ENCODE peak calls at places on chromosomes 1 and 21, in five cellular contexts. C is adipocyte, L is A549, G is AG09309, M is ovary. K is an unnamed sample.

GRCh38 chr1:151839457-151840409 is at the start of gene C2CD4D:
- DNase-seq in C (no peak), L (no peak), G (no peak), M (no peak), K (no peak)

GRCh38 chr21:44466996-44467858 is 11.9 kb downstream of the LRRC3 start:
- DNase-seq in C (no peak), L (no peak), G (no peak), M (no peak), K (no peak)

GRCh38 chr1:218498061-218498938 is 153.2 kb downstream of the TGFB2 start:
- DNase-seq in C (peak; percentile 58), L (peak; percentile 92), G (no peak), M (no peak), K (peak; percentile 81)

GRCh38 chr21:28776251-28776650 is 216.4 kb downstream of the LTN1 start:
- DNase-seq in C (no peak), L (no peak), G (peak; percentile 71), M (no peak), K (peak; percentile 82)

GRCh38 chr21:37565530-37566223 is 199.1 kb downstream of the DYRK1A start:
- DNase-seq in C (peak; percentile 17), L (peak; percentile 33), G (no peak), M (no peak), K (peak; percentile 46)

GRCh38 chr1:228810385-228810784 is 75.1 kb downstream of the RHOU start:
- DNase-seq in C (no peak), L (no peak), G (no peak), M (no peak), K (no peak)

GRCh38 chr1:94883688-94884087 is 43.2 kb downstream of the CNN3 start:
- DNase-seq in C (peak; percentile 67), L (no peak), G (no peak), M (peak; percentile 32), K (peak; percentile 87)

GRCh38 chr1:18945401-18945849 is 11.1 kb downstream of the IFFO2 start:
- DNase-seq in C (no peak), L (no peak), G (no peak), M (no peak), K (peak; percentile 56)

GRCh38 chr1:167878372-167879160 is 35.4 kb downstream of the ADCY10 start:
- DNase-seq in C (no peak), L (peak; percentile 11), G (no peak), M (no peak), K (no peak)

GRCh38 chr1:201015551-201016091 is 7.9 kb downstream of the KIF21B start:
- DNase-seq in C (no peak), L (no peak), G (no peak), M (no peak), K (no peak)

GRCh38 chr21:37383066-37383465 is 16.5 kb downstream of the DYRK1A start:
- DNase-seq in C (peak; percentile 44), L (no peak), G (no peak), M (no peak), K (no peak)

GRCh38 chr1:23430803-23431202 is 6.3 kb upstream of the TCEA3 start:
- DNase-seq in C (no peak), L (no peak), G (no peak), M (no peak), K (no peak)

GRCh38 chr1:174723815-174724214 is 275.9 kb upstream of the CACYBP start:
- DNase-seq in C (no peak), L (no peak), G (no peak), M (no peak), K (no peak)

GRCh38 chr1:40341509-40342380 is 24.7 kb upstream of the COL9A2 start:
- DNase-seq in C (peak; percentile 22), L (no peak), G (no peak), M (no peak), K (no peak)

GRCh38 chr1:82453511-82454185 is 652.9 kb downstream of the ADGRL2 start:
- DNase-seq in C (no peak), L (no peak), G (no peak), M (no peak), K (no peak)

DNA sequence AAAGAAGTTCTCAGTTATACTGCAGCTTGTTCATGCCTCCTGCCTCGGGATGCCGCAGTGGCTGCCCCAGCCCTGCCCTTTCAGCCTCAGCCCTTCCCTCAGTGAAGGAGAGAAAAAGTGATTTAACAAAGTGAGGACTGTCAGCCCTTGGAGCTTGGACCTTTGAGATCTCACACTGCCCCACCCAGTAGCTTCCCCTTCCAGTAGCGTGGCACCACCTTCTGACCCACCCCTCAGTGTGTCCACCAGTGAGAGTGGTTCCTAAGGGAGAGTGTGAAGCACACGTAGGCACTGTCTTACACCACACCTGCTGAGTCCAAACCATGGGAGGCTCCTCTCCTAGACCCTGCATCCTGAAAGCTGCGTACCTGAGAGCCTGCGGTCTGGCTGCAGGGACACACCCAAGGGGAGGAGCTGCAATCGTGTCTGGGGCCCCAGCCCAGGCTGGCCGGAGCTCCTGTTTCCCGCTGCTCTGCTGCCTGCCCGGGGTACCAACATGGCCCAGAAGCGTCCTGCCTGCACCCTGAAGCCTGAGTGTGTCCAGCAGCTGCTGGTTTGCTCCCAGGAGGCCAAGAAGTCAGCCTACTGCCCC is at the start of gene CDA:
- DNase-seq in C (no peak), L (peak; percentile 68), G (no peak), M (no peak), K (no peak)
- H3K4me3 ChIP-seq in C (peak within 1 kb of the TSS; percentile 64), L (peak within 1 kb of the TSS; percentile 50), G (no peak within 1 kb of the TSS), M (no peak within 1 kb of the TSS), K (no peak within 1 kb of the TSS)

DNA sequence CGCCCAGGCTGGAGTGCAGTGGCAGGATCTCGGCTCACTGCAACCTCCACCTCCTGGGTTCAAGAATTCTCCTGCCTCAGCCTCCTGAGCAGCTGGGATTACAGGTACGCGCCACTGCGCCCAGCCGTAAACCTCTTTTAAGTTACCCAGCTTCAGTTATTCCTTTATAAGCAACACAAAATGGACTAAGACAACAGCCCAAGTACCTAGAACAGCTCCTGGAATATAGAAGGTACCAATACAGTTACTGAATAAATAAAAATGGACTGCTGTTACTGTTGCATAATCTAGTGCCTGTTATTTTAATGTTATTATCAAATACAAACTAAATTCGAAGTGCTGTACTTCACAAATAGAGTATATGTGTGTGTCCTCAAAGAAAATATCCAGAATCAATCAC is 17.1 kb downstream of the RNF115 start:
- DNase-seq in C (no peak), L (no peak), G (no peak), M (no peak), K (no peak)
- H3K4me3 ChIP-seq in C (no peak overlapping the region), L (no peak overlapping the region), G (no peak overlapping the region), M (no peak overlapping the region), K (no peak overlapping the region)

GRCh38 chr1:93001893-93002292 is 40.6 kb upstream of the DIPK1A start:
- DNase-seq in C (no peak), L (no peak), G (no peak), M (no peak), K (no peak)
- H3K4me3 ChIP-seq in C (no peak overlapping the region), L (no peak overlapping the region), G (no peak overlapping the region), M (no peak overlapping the region), K (no peak overlapping the region)

GRCh38 chr1:2313651-2314296 is 77.6 kb downstream of the MORN1 start:
- DNase-seq in C (peak; percentile 28), L (no peak), G (no peak), M (no peak), K (no peak)
- H3K4me3 ChIP-seq in C (peak overlapping the region; percentile 62), L (peak overlapping the region; percentile 85), G (peak overlapping the region; percentile 41), M (peak overlapping the region; percentile 54), K (peak overlapping the region; percentile 26)

DNA sequence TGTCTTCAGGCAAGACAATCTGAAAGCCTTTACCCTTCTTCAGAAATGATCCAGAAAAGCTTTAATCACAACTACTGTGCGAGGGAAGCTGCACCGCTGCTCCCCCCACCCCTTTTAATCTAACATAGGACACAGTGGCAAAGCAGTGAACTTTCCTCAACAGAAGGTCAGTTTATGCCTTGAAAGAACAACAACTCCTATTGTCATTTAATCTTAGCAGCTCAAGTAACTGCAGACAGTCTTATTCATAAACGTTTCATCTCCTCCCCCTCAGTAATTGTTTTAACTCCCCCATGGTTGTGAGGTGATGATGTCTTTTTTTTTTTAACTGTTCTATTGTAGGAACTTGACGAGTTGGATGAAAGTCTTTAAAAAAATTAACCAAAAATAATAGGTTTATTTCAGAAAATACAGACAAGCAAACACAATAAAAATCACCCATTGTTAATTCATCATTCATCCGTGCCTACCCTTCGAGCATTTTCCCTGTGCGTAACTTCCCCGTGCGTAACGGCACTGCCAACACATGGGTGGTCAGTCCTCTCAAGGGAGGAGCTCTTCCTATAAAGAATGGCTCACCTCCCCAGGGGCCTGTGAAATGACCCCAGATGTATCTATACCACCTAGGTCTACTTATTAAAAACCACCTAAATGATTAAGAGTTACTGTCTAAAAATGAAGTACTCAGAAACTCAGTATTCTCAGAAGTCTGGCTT is 3.3 kb upstream of the ADAR start:
- DNase-seq in C (no peak), L (no peak), G (no peak), M (no peak), K (no peak)
- H3K4me3 ChIP-seq in C (no peak overlapping the region), L (no peak overlapping the region), G (no peak overlapping the region), M (no peak overlapping the region), K (no peak overlapping the region)